ENCODE peak calls at places on chromosome 11, in four cellular contexts. R, I, G and P are unnamed samples.

GRCh38 chr11:60978546-60979380 is 7.3 kb downstream of the CD6 start:
- DNase-seq in R (no peak), I (no peak), G (no peak), P (no peak)

GRCh38 chr11:9264381-9265210 is 554 bp downstream of the DENND5A start:
- DNase-seq in R (peak), I (peak), G (peak), P (peak)

GRCh38 chr11:118088531-118088930 is 1.8 kb upstream of the SMIM35 start:
- DNase-seq in R (peak), I (peak), G (no peak), P (no peak)

GRCh38 chr11:10500263-10500601 is 40.8 kb downstream of the RNF141 start:
- DNase-seq in R (peak), I (no peak), G (no peak), P (no peak)

GRCh38 chr11:114964676-114965214 is 286.4 kb downstream of the NXPE2 start:
- DNase-seq in R (no peak), I (no peak), G (peak), P (no peak)

GRCh38 chr11:117239295-117239694 is 6.8 kb downstream of the RNF214 start:
- DNase-seq in R (no peak), I (no peak), G (no peak), P (no peak)

GRCh38 chr11:44989831-44990566 is 39.3 kb upstream of the TP53I11 start:
- DNase-seq in R (no peak), I (no peak), G (peak), P (peak)

GRCh38 chr11:29131055-29131454 is 885.8 kb downstream of the KCNA4 start:
- DNase-seq in R (no peak), I (no peak), G (no peak), P (no peak)

GRCh38 chr11:85710912-85711311 is 24.9 kb upstream of the CCDC89 start:
- DNase-seq in R (no peak), I (no peak), G (peak), P (no peak)

GRCh38 chr11:92941676-92942571 is 27.5 kb upstream of the MTNR1B start:
- DNase-seq in R (peak), I (no peak), G (no peak), P (peak)

GRCh38 chr11:84594602-84595001 is 1032.5 kb downstream of the DLG2 start:
- DNase-seq in R (no peak), I (no peak), G (peak), P (no peak)

GRCh38 chr11:70545626-70545945 is 147.3 kb downstream of the CTTN start:
- DNase-seq in R (no peak), I (no peak), G (no peak), P (no peak)

GRCh38 chr11:31492320-31492913 is 17.0 kb downstream of the IMMP1L start:
- DNase-seq in R (no peak), I (no peak), G (no peak), P (peak)

GRCh38 chr11:126546191-126546590 is 190.7 kb downstream of the ST3GAL4 start:
- DNase-seq in R (no peak), I (no peak), G (no peak), P (no peak)

GRCh38 chr11:1672613-1673400 is 24.2 kb upstream of the KRTAP5-6 start:
- DNase-seq in R (no peak), I (no peak), G (no peak), P (no peak)

GRCh38 chr11:88629496-88629895 is 292.0 kb upstream of the CTSC start:
- DNase-seq in R (no peak), I (no peak), G (no peak), P (no peak)

GRCh38 chr11:96384156-96384555 is 5.6 kb downstream of the CCDC82 start:
- DNase-seq in R (no peak), I (no peak), G (peak), P (no peak)

GRCh38 chr11:20208622-20209090 is 48.4 kb upstream of the DBX1 start:
- DNase-seq in R (no peak), I (no peak), G (no peak), P (no peak)

GRCh38 chr11:120633630-120634374 is 122.3 kb downstream of the GRIK4 start:
- DNase-seq in R (no peak), I (no peak), G (no peak), P (no peak)

GRCh38 chr11:77401486-77402217 is 72.2 kb downstream of the PAK1 start:
- DNase-seq in R (no peak), I (no peak), G (peak), P (no peak)

GRCh38 chr11:118166641-118167040 is 9.8 kb downstream of the SCN2B start:
- DNase-seq in R (no peak), I (no peak), G (no peak), P (no peak)

GRCh38 chr11:1263036-1263435 is 40.2 kb downstream of the MUC5B start:
- DNase-seq in R (peak), I (peak), G (no peak), P (no peak)

GRCh38 chr11:62394825-62395538 is 23.9 kb upstream of the SCGB1A1 start:
- DNase-seq in R (peak), I (peak), G (peak), P (peak)

GRCh38 chr11:120392791-120393190 is 56.6 kb downstream of the ARHGEF12 start:
- DNase-seq in R (no peak), I (no peak), G (no peak), P (no peak)

GRCh38 chr11:59069082-59069481 is 17.0 kb upstream of the GLYATL1B start:
- DNase-seq in R (no peak), I (no peak), G (no peak), P (no peak)

GRCh38 chr11:3095712-3096361 is 38.6 kb upstream of the CARS1 start:
- DNase-seq in R (no peak), I (no peak), G (no peak), P (no peak)

GRCh38 chr11:8332196-8332595 is 68.5 kb upstream of the LMO1 start:
- DNase-seq in R (no peak), I (no peak), G (no peak), P (no peak)

GRCh38 chr11:109426442-109426841 is 4.5 kb downstream of the C11orf87 start:
- DNase-seq in R (no peak), I (no peak), G (peak), P (no peak)

GRCh38 chr11:69104856-69105395 is 50.8 kb upstream of the SMIM38 start:
- DNase-seq in R (no peak), I (no peak), G (no peak), P (no peak)

GRCh38 chr11:126121316-126121715 is 58.6 kb upstream of the CDON start:
- DNase-seq in R (no peak), I (no peak), G (no peak), P (no peak)

GRCh38 chr11:17036666-17037658 is 22.7 kb upstream of the PLEKHA7 start:
- DNase-seq in R (peak), I (no peak), G (no peak), P (peak)

GRCh38 chr11:65224939-65225283 is 36.9 kb upstream of the POLA2 start:
- DNase-seq in R (no peak), I (no peak), G (no peak), P (peak)

GRCh38 chr11:34296412-34296811 is 61.4 kb downstream of the ABTB2 start:
- DNase-seq in R (no peak), I (no peak), G (no peak), P (no peak)

GRCh38 chr11:84847842-84848241 is 779.3 kb downstream of the DLG2 start:
- DNase-seq in R (no peak), I (no peak), G (no peak), P (no peak)